ENCODE peak calls at places on chromosomes 6 and 20, in five cellular contexts. I is neuronal stem cell, W is mesenchymal stem cell, P is H1, T is trophoblast cell. X is an unnamed sample.

GRCh38 chr6:121647905-121648304 is 212.5 kb downstream of the GJA1 start:
- DNase-seq in P (no peak), T (peak; percentile 16), W (no peak), I (no peak), X (no peak)

GRCh38 chr20:49575551-49576060 is 7.7 kb upstream of the PTGIS start:
- DNase-seq in P (no peak), I (no peak), T (no peak), W (no peak), X (peak; percentile 29)

GRCh38 chr20:57030611-57031600 is 235.5 kb downstream of the BMP7 start:
- DNase-seq in I (no peak), T (peak; percentile 29), P (no peak), W (peak; percentile 93), X (no peak)

GRCh38 chr6:3706547-3707467 is 44.7 kb downstream of the PXDC1 start:
- DNase-seq in W (peak; percentile 20), I (no peak), T (no peak), P (no peak), X (no peak)

GRCh38 chr6:169234634-169235033 is 19.0 kb downstream of the THBS2 start:
- DNase-seq in I (no peak), W (no peak), T (no peak), P (no peak), X (no peak)

GRCh38 chr20:48919882-48920526 is 1.5 kb upstream of the ARFGEF2 start:
- DNase-seq in W (peak; percentile 35), T (no peak), I (no peak), P (no peak), X (no peak)

GRCh38 chr20:21464916-21465315 is 48.9 kb downstream of the NKX2-2 start:
- DNase-seq in T (no peak), W (no peak), I (no peak), P (no peak), X (no peak)

GRCh38 chr6:113596907-113597583 is 260.1 kb upstream of the MARCKS start:
- DNase-seq in T (no peak), P (no peak), W (peak; percentile 95), I (no peak), X (no peak)

GRCh38 chr6:163543311-163543710 is 128.8 kb downstream of the QKI start:
- DNase-seq in W (no peak), I (peak; percentile 30), P (no peak), T (no peak), X (no peak)

GRCh38 chr6:101276066-101276465 is 117.4 kb upstream of the GRIK2 start:
- DNase-seq in W (peak; percentile 7), T (no peak), P (no peak), I (no peak), X (no peak)

GRCh38 chr6:139547082-139547776 is 172.8 kb upstream of the CITED2 start:
- DNase-seq in P (no peak), T (no peak), I (no peak), W (peak; percentile 35), X (no peak)

GRCh38 chr6:157800420-157801237 is 22.4 kb upstream of the SNX9 start:
- DNase-seq in T (peak; percentile 50), W (peak; percentile 64), P (no peak), I (no peak), X (no peak)

GRCh38 chr20:63309261-63310071 is 16.5 kb downstream of the COL20A1 start:
- DNase-seq in W (peak; percentile 33), P (peak; percentile 83), I (peak; percentile 64), T (peak; percentile 39), X (peak; percentile 73)

GRCh38 chr6:149015877-149016525 is 269.2 kb downstream of the UST start:
- DNase-seq in I (no peak), P (no peak), W (peak; percentile 31), T (no peak), X (no peak)

GRCh38 chr6:41462980-41463930 is 82.9 kb upstream of the FOXP4 start:
- DNase-seq in T (peak; percentile 56), I (no peak), P (no peak), W (peak; percentile 72), X (no peak)

GRCh38 chr20:9590189-9590588 is 75.8 kb downstream of the LAMP5 start:
- DNase-seq in P (no peak), W (peak; percentile 48), I (no peak), T (no peak), X (no peak)

GRCh38 chr6:120157873-120158272 is 808.3 kb upstream of the MAN1A1 start:
- DNase-seq in P (no peak), I (no peak), T (peak; percentile 32), W (no peak), X (no peak)

GRCh38 chr6:1814279-1814678 is 204.6 kb downstream of the FOXC1 start:
- DNase-seq in W (no peak), T (no peak), P (no peak), I (no peak), X (no peak)

GRCh38 chr6:105991561-105992314 is 94.4 kb upstream of the PRDM1 start:
- DNase-seq in I (no peak), W (no peak), P (peak; percentile 67), T (peak; percentile 72), X (peak; percentile 54)

GRCh38 chr6:136115941-136116340 is 134.2 kb downstream of the MTFR2 start:
- DNase-seq in W (no peak), P (no peak), T (no peak), I (no peak), X (no peak)

GRCh38 chr6:70414813-70415212 is 1.5 kb downstream of the FAM135A start:
- DNase-seq in P (no peak), T (no peak), W (no peak), I (no peak), X (no peak)

GRCh38 chr6:37676071-37676470 is 21.6 kb downstream of the MDGA1 start:
- DNase-seq in P (no peak), T (no peak), W (no peak), I (no peak), X (no peak)

GRCh38 chr6:146200136-146200708 is 171.4 kb downstream of the GRM1 start:
- DNase-seq in W (no peak), P (no peak), T (no peak), I (no peak), X (no peak)

GRCh38 chr6:128161263-128161662 is 260.4 kb upstream of the THEMIS start:
- DNase-seq in P (no peak), W (no peak), I (no peak), T (no peak), X (no peak)

GRCh38 chr6:134911532-134911931 is 38.4 kb downstream of the ALDH8A1 start:
- DNase-seq in I (no peak), P (no peak), W (peak; percentile 42), T (no peak), X (no peak)

GRCh38 chr6:154721460-154721859 is 11.8 kb upstream of the SCAF8 start:
- DNase-seq in P (no peak), W (peak; percentile 51), T (no peak), I (no peak), X (no peak)

GRCh38 chr20:58892126-58892931 is 39.8 kb downstream of the GNAS start:
- DNase-seq in T (peak; percentile 54), P (peak; percentile 75), I (peak; percentile 67), W (peak; percentile 78), X (peak; percentile 70)

GRCh38 chr6:45626087-45626891 is 248.6 kb upstream of the SUPT3H start:
- DNase-seq in W (peak; percentile 60), P (no peak), T (no peak), I (no peak), X (no peak)

GRCh38 chr20:48725589-48725991 is 102.2 kb downstream of the PREX1 start:
- DNase-seq in W (peak; percentile 21), P (no peak), T (peak; percentile 26), I (no peak), X (no peak)

GRCh38 chr6:35084041-35084491 is 57.1 kb downstream of the TCP11 start:
- DNase-seq in W (no peak), T (no peak), I (no peak), P (no peak), X (no peak)

GRCh38 chr20:51532577-51533191 is 9.8 kb downstream of the NFATC2 start:
- DNase-seq in I (no peak), P (no peak), W (no peak), T (no peak), X (no peak)

GRCh38 chr20:35318502-35319157 is 26.4 kb upstream of the FAM83C start:
- DNase-seq in W (peak; percentile 78), P (no peak), I (no peak), T (peak; percentile 13), X (no peak)

GRCh38 chr6:34022250-34022872 is 123.5 kb downstream of the GRM4 start:
- DNase-seq in T (no peak), W (no peak), P (no peak), I (no peak), X (no peak)
- H2BK12ac ChIP-seq in T (no peak overlapping the region), W (no peak overlapping the region), P (no peak overlapping the region), I (no peak overlapping the region), X (no peak overlapping the region)

DNA sequence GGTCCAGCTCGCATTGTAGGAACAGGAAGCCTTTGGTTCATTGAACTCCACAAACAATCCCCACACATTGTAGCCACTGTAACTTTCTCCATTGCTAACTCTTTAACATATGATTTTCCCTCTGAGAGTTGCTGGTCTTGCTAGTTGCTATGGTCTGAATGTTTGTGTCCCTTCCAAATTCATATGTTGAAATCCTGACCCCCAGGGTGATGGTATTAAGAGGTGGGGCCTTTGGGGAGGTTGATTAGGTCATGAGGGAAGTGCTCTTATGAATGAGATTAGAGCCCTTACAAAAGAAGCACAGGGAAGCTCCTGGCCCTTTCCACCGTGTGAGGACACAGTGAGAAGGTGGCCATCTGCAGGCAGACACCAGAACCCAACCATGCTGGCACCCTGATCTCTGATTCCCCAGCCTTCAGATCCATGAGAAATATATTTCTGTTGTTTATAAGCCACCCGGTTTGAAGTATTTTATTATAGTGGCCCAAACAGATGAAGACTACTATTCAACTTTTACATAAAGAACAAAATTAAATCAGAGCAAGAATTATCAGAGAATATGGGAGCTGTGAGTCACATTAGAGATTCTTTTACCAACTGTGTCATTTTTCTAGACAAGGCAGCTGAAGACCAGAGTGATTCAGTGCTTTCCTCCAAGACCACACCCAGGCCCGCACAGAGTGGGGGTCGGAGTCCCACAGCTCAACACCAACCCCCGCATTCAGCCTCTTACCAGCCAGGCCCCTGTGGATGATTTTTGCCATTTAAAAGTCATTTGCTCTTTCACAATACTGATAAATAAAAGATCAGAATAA is 143.0 kb downstream of the SAMD5 start:
- DNase-seq in T (peak; percentile 81), W (peak; percentile 34), P (no peak), I (no peak), X (peak; percentile 46)
- H2AK5ac ChIP-seq in T (no peak overlapping the region), W (no peak overlapping the region), P (no peak overlapping the region), I (no peak overlapping the region), X (no peak overlapping the region)

GRCh38 chr20:25226433-25227316 is 21.2 kb upstream of the PYGB start:
- DNase-seq in W (no peak), I (no peak), T (no peak), P (no peak), X (no peak)
- H2BK12ac ChIP-seq in W (no peak overlapping the region), I (no peak overlapping the region), T (peak overlapping the region; percentile 34), P (no peak overlapping the region), X (no peak overlapping the region)

DNA sequence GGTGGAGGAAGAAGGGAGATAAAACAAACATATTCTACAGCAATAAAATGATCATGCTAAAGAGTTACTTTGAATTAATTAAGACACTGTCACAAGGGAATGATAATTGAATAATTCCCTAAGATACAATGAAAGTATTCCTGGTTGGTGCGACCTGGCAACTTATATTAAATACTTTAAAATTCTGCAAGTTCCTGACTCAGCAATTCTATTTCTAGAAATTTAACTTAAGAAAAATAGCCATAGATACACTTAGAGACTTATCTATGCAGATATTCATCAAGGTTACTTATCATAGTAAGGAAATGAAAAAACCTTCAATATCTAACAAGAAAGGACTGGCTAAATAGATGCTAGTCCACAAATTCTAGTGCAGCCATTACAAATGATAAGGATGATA is 156.0 kb downstream of the BACH2 start:
- DNase-seq in I (no peak), T (no peak), W (no peak), P (no peak), X (no peak)
- H2AK5ac ChIP-seq in I (no peak overlapping the region), T (no peak overlapping the region), W (no peak overlapping the region), P (no peak overlapping the region), X (no peak overlapping the region)